ENCODE peak calls at places on chromosomes 5 and 9, in eight cellular contexts. One of them, this sample, is unnamed.

GRCh38 chr5:74851684-74852353 is 14.4 kb downstream of the FAM169A start:
- DNase-seq in ovary: no peak
- DNase-seq in cardiac fibroblast: peak
- DNase-seq in right atrium auricular region: no peak
- DNase-seq in HFF-Myc: peak
- DNase-seq in neural progenitor cell: no peak
- DNase-seq in colonic mucosa: no peak
- DNase-seq in left lung: no peak
- DNase-seq in this sample: peak

GRCh38 chr5:83877911-83878706 is 157.5 kb upstream of the HAPLN1 start:
- DNase-seq in ovary: no peak
- DNase-seq in cardiac fibroblast: peak
- DNase-seq in right atrium auricular region: no peak
- DNase-seq in HFF-Myc: no peak
- DNase-seq in neural progenitor cell: no peak
- DNase-seq in colonic mucosa: no peak
- DNase-seq in left lung: no peak
- DNase-seq in this sample: peak

GRCh38 chr5:15932066-15932465 is 247.5 kb downstream of the MARCHF11 start:
- DNase-seq in ovary: no peak
- DNase-seq in cardiac fibroblast: no peak
- DNase-seq in right atrium auricular region: no peak
- DNase-seq in HFF-Myc: no peak
- DNase-seq in neural progenitor cell: no peak
- DNase-seq in colonic mucosa: no peak
- DNase-seq in left lung: no peak
- DNase-seq in this sample: no peak

GRCh38 chr5:141001854-141002666 is 35.8 kb downstream of the PCDHAC2 start:
- DNase-seq in ovary: no peak
- DNase-seq in cardiac fibroblast: no peak
- DNase-seq in right atrium auricular region: no peak
- DNase-seq in HFF-Myc: no peak
- DNase-seq in neural progenitor cell: peak
- DNase-seq in colonic mucosa: peak
- DNase-seq in left lung: peak
- DNase-seq in this sample: no peak

GRCh38 chr5:147348046-147348445 is 113.2 kb downstream of the STK32A start:
- DNase-seq in ovary: no peak
- DNase-seq in cardiac fibroblast: no peak
- DNase-seq in right atrium auricular region: no peak
- DNase-seq in HFF-Myc: no peak
- DNase-seq in neural progenitor cell: no peak
- DNase-seq in colonic mucosa: no peak
- DNase-seq in left lung: no peak
- DNase-seq in this sample: peak

GRCh38 chr9:92763721-92764380 is 782 bp downstream of the BICD2 start:
- DNase-seq in ovary: peak
- DNase-seq in cardiac fibroblast: no peak
- DNase-seq in right atrium auricular region: no peak
- DNase-seq in HFF-Myc: no peak
- DNase-seq in neural progenitor cell: peak
- DNase-seq in colonic mucosa: no peak
- DNase-seq in left lung: peak
- DNase-seq in this sample: no peak

GRCh38 chr5:149870697-149871096 is 73.9 kb downstream of the PDE6A start:
- DNase-seq in ovary: no peak
- DNase-seq in cardiac fibroblast: no peak
- DNase-seq in right atrium auricular region: no peak
- DNase-seq in HFF-Myc: no peak
- DNase-seq in neural progenitor cell: no peak
- DNase-seq in colonic mucosa: no peak
- DNase-seq in left lung: no peak
- DNase-seq in this sample: no peak

GRCh38 chr5:169116961-169117461 is 183.9 kb downstream of the SLIT3 start:
- DNase-seq in ovary: no peak
- DNase-seq in cardiac fibroblast: peak
- DNase-seq in right atrium auricular region: no peak
- DNase-seq in HFF-Myc: no peak
- DNase-seq in neural progenitor cell: peak
- DNase-seq in colonic mucosa: no peak
- DNase-seq in left lung: no peak
- DNase-seq in this sample: no peak

GRCh38 chr9:95509851-95510529 is 6.8 kb downstream of the PTCH1 start:
- DNase-seq in ovary: peak
- DNase-seq in cardiac fibroblast: no peak
- DNase-seq in right atrium auricular region: no peak
- DNase-seq in HFF-Myc: no peak
- DNase-seq in neural progenitor cell: peak
- DNase-seq in colonic mucosa: peak
- DNase-seq in left lung: no peak
- DNase-seq in this sample: peak

GRCh38 chr9:20658677-20659473 is 25.2 kb upstream of the FOCAD start:
- DNase-seq in ovary: no peak
- DNase-seq in cardiac fibroblast: peak
- DNase-seq in right atrium auricular region: no peak
- DNase-seq in HFF-Myc: no peak
- DNase-seq in neural progenitor cell: peak
- DNase-seq in colonic mucosa: peak
- DNase-seq in left lung: no peak
- DNase-seq in this sample: peak

GRCh38 chr5:96595300-96596090 is 66.7 kb upstream of the CAST start:
- DNase-seq in ovary: no peak
- DNase-seq in cardiac fibroblast: no peak
- DNase-seq in right atrium auricular region: no peak
- DNase-seq in HFF-Myc: no peak
- DNase-seq in neural progenitor cell: no peak
- DNase-seq in colonic mucosa: peak
- DNase-seq in left lung: no peak
- DNase-seq in this sample: no peak

GRCh38 chr5:126383246-126383645 is 40.0 kb upstream of the GRAMD2B start:
- DNase-seq in ovary: no peak
- DNase-seq in cardiac fibroblast: no peak
- DNase-seq in right atrium auricular region: no peak
- DNase-seq in HFF-Myc: no peak
- DNase-seq in neural progenitor cell: no peak
- DNase-seq in colonic mucosa: peak
- DNase-seq in left lung: no peak
- DNase-seq in this sample: no peak

GRCh38 chr5:17224858-17225436 is 7.5 kb downstream of the BASP1 start:
- DNase-seq in ovary: no peak
- DNase-seq in cardiac fibroblast: no peak
- DNase-seq in right atrium auricular region: no peak
- DNase-seq in HFF-Myc: no peak
- DNase-seq in neural progenitor cell: no peak
- DNase-seq in colonic mucosa: no peak
- DNase-seq in left lung: no peak
- DNase-seq in this sample: peak

GRCh38 chr5:169602535-169602934 is 19.0 kb downstream of the SPDL1 start:
- DNase-seq in ovary: no peak
- DNase-seq in cardiac fibroblast: no peak
- DNase-seq in right atrium auricular region: no peak
- DNase-seq in HFF-Myc: no peak
- DNase-seq in neural progenitor cell: no peak
- DNase-seq in colonic mucosa: no peak
- DNase-seq in left lung: no peak
- DNase-seq in this sample: no peak

GRCh38 chr5:80128129-80128528 is 93.0 kb downstream of the THBS4 start:
- DNase-seq in ovary: no peak
- DNase-seq in cardiac fibroblast: peak
- DNase-seq in right atrium auricular region: no peak
- DNase-seq in HFF-Myc: no peak
- DNase-seq in neural progenitor cell: no peak
- DNase-seq in colonic mucosa: no peak
- DNase-seq in left lung: no peak
- DNase-seq in this sample: no peak

GRCh38 chr5:77644443-77645157 is 6.1 kb upstream of the OTP start:
- DNase-seq in ovary: no peak
- DNase-seq in cardiac fibroblast: no peak
- DNase-seq in right atrium auricular region: no peak
- DNase-seq in HFF-Myc: no peak
- DNase-seq in neural progenitor cell: peak
- DNase-seq in colonic mucosa: no peak
- DNase-seq in left lung: peak
- DNase-seq in this sample: no peak

GRCh38 chr9:33375841-33376321 is 26.5 kb downstream of the AQP7 start:
- DNase-seq in ovary: no peak
- DNase-seq in cardiac fibroblast: peak
- DNase-seq in right atrium auricular region: no peak
- DNase-seq in HFF-Myc: no peak
- DNase-seq in neural progenitor cell: no peak
- DNase-seq in colonic mucosa: no peak
- DNase-seq in left lung: no peak
- DNase-seq in this sample: peak

GRCh38 chr9:33374190-33374589 is 28.2 kb downstream of the AQP7 start:
- DNase-seq in ovary: no peak
- DNase-seq in cardiac fibroblast: no peak
- DNase-seq in right atrium auricular region: no peak
- DNase-seq in HFF-Myc: no peak
- DNase-seq in neural progenitor cell: no peak
- DNase-seq in colonic mucosa: no peak
- DNase-seq in left lung: no peak
- DNase-seq in this sample: no peak

GRCh38 chr9:33374634-33375237 is 27.6 kb downstream of the AQP7 start:
- DNase-seq in ovary: peak
- DNase-seq in cardiac fibroblast: peak
- DNase-seq in right atrium auricular region: peak
- DNase-seq in HFF-Myc: peak
- DNase-seq in neural progenitor cell: peak
- DNase-seq in colonic mucosa: peak
- DNase-seq in left lung: no peak
- DNase-seq in this sample: peak

GRCh38 chr9:33377089-33377715 is 25.2 kb downstream of the AQP7 start:
- DNase-seq in ovary: no peak
- DNase-seq in cardiac fibroblast: no peak
- DNase-seq in right atrium auricular region: no peak
- DNase-seq in HFF-Myc: no peak
- DNase-seq in neural progenitor cell: no peak
- DNase-seq in colonic mucosa: no peak
- DNase-seq in left lung: no peak
- DNase-seq in this sample: no peak

GRCh38 chr9:33375238-33375840 is 27.0 kb downstream of the AQP7 start:
- DNase-seq in ovary: no peak
- DNase-seq in cardiac fibroblast: no peak
- DNase-seq in right atrium auricular region: no peak
- DNase-seq in HFF-Myc: no peak
- DNase-seq in neural progenitor cell: peak
- DNase-seq in colonic mucosa: no peak
- DNase-seq in left lung: no peak
- DNase-seq in this sample: no peak
- H3K4me3 ChIP-seq in ovary: no peak
- H3K4me3 ChIP-seq in cardiac fibroblast: no peak
- H3K4me3 ChIP-seq in right atrium auricular region: no peak
- H3K4me3 ChIP-seq in HFF-Myc: no peak
- H3K4me3 ChIP-seq in neural progenitor cell: peak
- H3K4me3 ChIP-seq in colonic mucosa: no peak
- H3K4me3 ChIP-seq in left lung: no peak
- H3K4me3 ChIP-seq in this sample: no peak

GRCh38 chr9:72465602-72466001 is 55.8 kb upstream of the TMC1 start:
- DNase-seq in ovary: no peak
- DNase-seq in cardiac fibroblast: no peak
- DNase-seq in right atrium auricular region: no peak
- DNase-seq in HFF-Myc: peak
- DNase-seq in neural progenitor cell: no peak
- DNase-seq in colonic mucosa: no peak
- DNase-seq in left lung: no peak
- DNase-seq in this sample: no peak
- TF ChIP-seq CTCF in ovary: no peak
- TF ChIP-seq CTCF in cardiac fibroblast: no peak
- TF ChIP-seq CTCF in right atrium auricular region: no peak
- TF ChIP-seq CTCF in HFF-Myc: no peak
- TF ChIP-seq CTCF in neural progenitor cell: no peak
- TF ChIP-seq CTCF in colonic mucosa: no peak
- TF ChIP-seq CTCF in left lung: no peak
- TF ChIP-seq CTCF in this sample: no peak

GRCh38 chr9:125121156-125121555 is 22.2 kb downstream of the SCAI start:
- DNase-seq in ovary: no peak
- DNase-seq in cardiac fibroblast: no peak
- DNase-seq in right atrium auricular region: no peak
- DNase-seq in HFF-Myc: no peak
- DNase-seq in neural progenitor cell: no peak
- DNase-seq in colonic mucosa: no peak
- DNase-seq in left lung: no peak
- DNase-seq in this sample: no peak

GRCh38 chr9:125125523-125125922 is 17.8 kb downstream of the SCAI start:
- DNase-seq in ovary: no peak
- DNase-seq in cardiac fibroblast: no peak
- DNase-seq in right atrium auricular region: no peak
- DNase-seq in HFF-Myc: no peak
- DNase-seq in neural progenitor cell: no peak
- DNase-seq in colonic mucosa: no peak
- DNase-seq in left lung: no peak
- DNase-seq in this sample: no peak

GRCh38 chr9:125131778-125132177 is 11.6 kb downstream of the SCAI start:
- DNase-seq in ovary: no peak
- DNase-seq in cardiac fibroblast: no peak
- DNase-seq in right atrium auricular region: no peak
- DNase-seq in HFF-Myc: no peak
- DNase-seq in neural progenitor cell: no peak
- DNase-seq in colonic mucosa: no peak
- DNase-seq in left lung: no peak
- DNase-seq in this sample: no peak

DNA sequence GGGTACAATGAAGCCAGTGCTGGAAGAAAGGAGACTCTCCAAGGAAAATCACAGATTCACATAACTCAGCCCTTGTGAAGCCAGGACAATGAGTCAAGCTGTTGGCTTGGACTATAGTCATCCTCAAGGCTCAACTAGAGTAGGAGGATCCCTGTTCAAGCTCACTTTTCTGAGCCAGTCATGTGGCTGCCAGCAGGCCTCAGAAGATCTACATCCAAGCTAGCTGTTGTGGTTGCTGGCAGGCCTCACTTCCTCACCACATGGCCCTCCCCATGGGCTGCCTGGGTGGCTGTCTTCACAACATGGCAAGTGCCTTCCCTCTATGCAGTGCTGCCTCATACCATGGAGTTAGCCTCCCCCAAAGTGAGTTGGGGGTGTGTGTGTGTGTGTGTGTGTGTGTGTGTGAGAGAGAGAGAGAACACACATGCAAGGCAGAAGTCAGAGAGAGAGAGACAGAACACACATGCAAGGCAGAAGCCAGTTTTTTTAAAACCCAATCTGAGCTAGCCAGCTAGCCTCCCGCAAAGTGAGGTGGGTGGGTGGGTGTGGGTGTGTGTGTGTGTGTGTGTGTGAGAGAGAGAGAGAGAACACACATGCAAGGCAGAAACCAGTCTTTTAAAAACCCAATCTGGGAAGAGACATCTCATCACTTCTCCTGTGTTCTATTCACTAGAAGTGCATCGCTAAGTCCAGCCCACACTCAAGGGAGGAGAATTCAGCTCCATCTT is 17.1 kb downstream of the SCAI start:
- DNase-seq in ovary: peak
- DNase-seq in cardiac fibroblast: peak
- DNase-seq in right atrium auricular region: peak
- DNase-seq in HFF-Myc: peak
- DNase-seq in neural progenitor cell: no peak
- DNase-seq in colonic mucosa: peak
- DNase-seq in left lung: peak
- DNase-seq in this sample: peak
- H3K4me3 ChIP-seq in ovary: no peak
- H3K4me3 ChIP-seq in cardiac fibroblast: no peak
- H3K4me3 ChIP-seq in right atrium auricular region: no peak
- H3K4me3 ChIP-seq in HFF-Myc: no peak
- H3K4me3 ChIP-seq in neural progenitor cell: no peak
- H3K4me3 ChIP-seq in colonic mucosa: no peak
- H3K4me3 ChIP-seq in left lung: no peak
- H3K4me3 ChIP-seq in this sample: no peak

GRCh38 chr5:103464801-103465484 is 97.6 kb downstream of the NUDT12 start:
- DNase-seq in ovary: no peak
- DNase-seq in cardiac fibroblast: peak
- DNase-seq in right atrium auricular region: no peak
- DNase-seq in HFF-Myc: no peak
- DNase-seq in neural progenitor cell: no peak
- DNase-seq in colonic mucosa: no peak
- DNase-seq in left lung: no peak
- DNase-seq in this sample: peak
- TF ChIP-seq CTCF in ovary: no peak
- TF ChIP-seq CTCF in cardiac fibroblast: no peak
- TF ChIP-seq CTCF in right atrium auricular region: no peak
- TF ChIP-seq CTCF in HFF-Myc: no peak
- TF ChIP-seq CTCF in neural progenitor cell: peak
- TF ChIP-seq CTCF in colonic mucosa: no peak
- TF ChIP-seq CTCF in left lung: no peak
- TF ChIP-seq CTCF in this sample: peak

This sample was measured in fibroblast of pulmonary artery.